ENCODE peak calls at places on chromosomes 4 and X, in ten cellular contexts. F, U, G, B, R, S, C, P, O and Y are unnamed samples.

GRCh38 chr4:102537280-102537679 is 36.1 kb downstream of the NFKB1 start:
- DNase-seq in F (no peak), U (no peak), G (no peak), B (no peak), R (no peak), S (no peak), C (no peak), P (no peak), O (no peak), Y (no peak)

GRCh38 chr4:25694466-25694865 is 38.8 kb downstream of the SLC34A2 start:
- DNase-seq in F (no peak), U (no peak), G (no peak), B (no peak), R (no peak), S (no peak), C (no peak), P (no peak), O (no peak), Y (no peak)

GRCh38 chr4:147340111-147340510 is 140.8 kb upstream of the EDNRA start:
- DNase-seq in F (no peak), U (no peak), G (no peak), B (no peak), R (peak), S (no peak), C (no peak), P (no peak), O (no peak), Y (peak)

GRCh38 chr4:143071351-143071750 is 113.4 kb upstream of the USP38 start:
- DNase-seq in F (no peak), U (no peak), G (no peak), B (no peak), R (no peak), S (no peak), C (no peak), P (no peak), O (no peak), Y (no peak)

GRCh38 chr4:102438873-102439614 is 62.1 kb upstream of the NFKB1 start:
- DNase-seq in F (no peak), U (peak), G (no peak), B (no peak), R (peak), S (no peak), C (no peak), P (peak), O (no peak), Y (peak)

GRCh38 chr4:30817489-30817888 is 97.3 kb downstream of the PCDH7 start:
- DNase-seq in F (no peak), U (no peak), G (no peak), B (no peak), R (no peak), S (no peak), C (no peak), P (no peak), O (no peak), Y (no peak)

GRCh38 chr4:71609651-71610050 is 174.2 kb downstream of the GC start:
- DNase-seq in F (no peak), U (no peak), G (no peak), B (no peak), R (no peak), S (no peak), C (no peak), P (no peak), O (no peak), Y (no peak)

GRCh38 chrX:119989905-119990408 is 46.4 kb upstream of the NKAP start:
- DNase-seq in F (no peak), U (no peak), G (no peak), B (no peak), R (no peak), S (no peak), C (no peak), P (no peak), O (no peak), Y (no peak)

GRCh38 chrX:31190221-31190975 is 118.6 kb upstream of the FTHL17 start:
- DNase-seq in F (no peak), U (no peak), G (no peak), B (no peak), R (no peak), S (no peak), C (no peak), P (no peak), O (no peak), Y (no peak)

GRCh38 chrX:136814847-136815634 is 34.3 kb upstream of the ARHGEF6 start:
- DNase-seq in F (no peak), U (no peak), G (no peak), B (no peak), R (no peak), S (no peak), C (no peak), P (no peak), O (no peak), Y (no peak)

GRCh38 chr4:161061046-161061445 is 1102.8 kb downstream of the FSTL5 start:
- DNase-seq in F (no peak), U (no peak), G (no peak), B (no peak), R (no peak), S (no peak), C (no peak), P (no peak), O (no peak), Y (no peak)

GRCh38 chr4:184950117-184950830 is 68.0 kb upstream of the HELT start:
- DNase-seq in F (no peak), U (no peak), G (no peak), B (no peak), R (no peak), S (no peak), C (no peak), P (no peak), O (no peak), Y (no peak)

GRCh38 chr4:122636697-122637096 is 15.8 kb upstream of the IL21 start:
- DNase-seq in F (no peak), U (no peak), G (peak), B (no peak), R (no peak), S (no peak), C (no peak), P (no peak), O (no peak), Y (no peak)

GRCh38 chrX:21374994-21375794 is 976 bp downstream of the CNKSR2 start:
- DNase-seq in F (no peak), U (no peak), G (peak), B (no peak), R (no peak), S (no peak), C (no peak), P (no peak), O (no peak), Y (no peak)

GRCh38 chrX:16807976-16808542 is 21.8 kb downstream of the TXLNG start:
- DNase-seq in F (no peak), U (peak), G (no peak), B (no peak), R (no peak), S (no peak), C (no peak), P (peak), O (no peak), Y (peak)

GRCh38 chr4:823761-824460 is 2.0 kb downstream of the CPLX1 start:
- DNase-seq in F (no peak), U (no peak), G (no peak), B (no peak), R (no peak), S (no peak), C (no peak), P (no peak), O (no peak), Y (no peak)

GRCh38 chr4:33625762-33626161 is 2618.6 kb downstream of the ARAP2 start:
- DNase-seq in F (no peak), U (no peak), G (no peak), B (no peak), R (no peak), S (no peak), C (no peak), P (peak), O (no peak), Y (no peak)

GRCh38 chrX:41300758-41301437 is 33.1 kb upstream of the DDX3X start:
- DNase-seq in F (no peak), U (no peak), G (no peak), B (no peak), R (no peak), S (no peak), C (no peak), P (no peak), O (no peak), Y (no peak)

GRCh38 chr4:152014280-152014679 is 253.5 kb upstream of the GATB start:
- DNase-seq in F (peak), U (no peak), G (peak), B (no peak), R (no peak), S (no peak), C (peak), P (peak), O (peak), Y (no peak)

GRCh38 chr4:85393201-85393600 is 81.7 kb upstream of the ARHGAP24 start:
- DNase-seq in F (no peak), U (no peak), G (peak), B (no peak), R (no peak), S (no peak), C (no peak), P (no peak), O (no peak), Y (no peak)

GRCh38 chrX:48467331-48467761 is 2.7 kb downstream of the SLC38A5 start:
- DNase-seq in F (no peak), U (no peak), G (no peak), B (no peak), R (no peak), S (no peak), C (no peak), P (no peak), O (no peak), Y (no peak)

GRCh38 chrX:51894697-51895336 is 1.4 kb downstream of the MAGED1 start:
- DNase-seq in F (no peak), U (no peak), G (no peak), B (no peak), R (no peak), S (peak), C (no peak), P (no peak), O (no peak), Y (peak)

GRCh38 chr4:124997124-124997523 is 284.6 kb upstream of the ANKRD50 start:
- DNase-seq in F (no peak), U (no peak), G (no peak), B (no peak), R (no peak), S (no peak), C (no peak), P (no peak), O (no peak), Y (no peak)

GRCh38 chr4:2832981-2833670 is 10.5 kb upstream of the ADD1 start:
- DNase-seq in F (no peak), U (no peak), G (no peak), B (no peak), R (no peak), S (no peak), C (no peak), P (no peak), O (no peak), Y (no peak)

GRCh38 chrX:16946361-16946964 is at the start of gene REPS2:
- DNase-seq in F (peak), U (peak), G (peak), B (peak), R (no peak), S (peak), C (peak), P (peak), O (peak), Y (peak)

GRCh38 chr4:137609693-137610450 is 77.6 kb upstream of the PCDH18 start:
- DNase-seq in F (no peak), U (no peak), G (no peak), B (no peak), R (peak), S (no peak), C (no peak), P (no peak), O (no peak), Y (no peak)

GRCh38 chr4:53010320-53010719 is 148.2 kb downstream of the RASL11B start:
- DNase-seq in F (no peak), U (no peak), G (no peak), B (no peak), R (no peak), S (no peak), C (no peak), P (no peak), O (no peak), Y (no peak)

GRCh38 chr4:4985844-4986243 is 33.4 kb downstream of the CYTL1 start:
- DNase-seq in F (no peak), U (no peak), G (no peak), B (no peak), R (no peak), S (no peak), C (no peak), P (no peak), O (no peak), Y (peak)

GRCh38 chr4:163556169-163556568 is 61.7 kb downstream of the TMA16 start:
- DNase-seq in F (no peak), U (no peak), G (no peak), B (no peak), R (no peak), S (no peak), C (no peak), P (no peak), O (no peak), Y (no peak)

GRCh38 chrX:106415276-106415895 is 196.4 kb upstream of the RADX start:
- DNase-seq in F (no peak), U (peak), G (peak), B (no peak), R (no peak), S (no peak), C (no peak), P (no peak), O (no peak), Y (peak)

GRCh38 chrX:2262679-2263055 is 238.1 kb downstream of the DHRSX start:
- DNase-seq in F (no peak), U (no peak), G (no peak), B (no peak), R (no peak), S (no peak), C (no peak), P (no peak), O (no peak), Y (no peak)

GRCh38 chr4:44446801-44447562 is 1.6 kb downstream of the KCTD8 start:
- DNase-seq in F (no peak), U (no peak), G (no peak), B (no peak), R (no peak), S (peak), C (no peak), P (no peak), O (no peak), Y (no peak)

GRCh38 chr4:147355849-147356248 is 125.0 kb upstream of the EDNRA start:
- DNase-seq in F (no peak), U (no peak), G (no peak), B (no peak), R (no peak), S (no peak), C (no peak), P (no peak), O (no peak), Y (no peak)